ENCODE peak calls at places on chromosomes 4 and X, in seven cellular contexts. L, O, G, Q, S, J and K are unnamed samples. For H3K4me1, the result is how much of the 10 kb centered on the place peaks cover.

GRCh38 chr4:109233585-109233984 is 68.9 kb downstream of the COL25A1 start:
- DNase-seq in L (no peak), O (no peak), G (no peak), Q (no peak), S (no peak), J (no peak), K (no peak)

GRCh38 chrX:108516184-108516583 is 76.5 kb downstream of the COL4A5 start:
- DNase-seq in L (no peak), O (no peak), G (peak), Q (peak), S (no peak), J (no peak), K (no peak)

GRCh38 chr4:113405874-113406722 is 355.4 kb downstream of the CAMK2D start:
- DNase-seq in L (no peak), O (no peak), G (no peak), Q (no peak), S (no peak), J (no peak), K (no peak)

GRCh38 chr4:74967324-74967723 is 34.4 kb downstream of the PARM1 start:
- DNase-seq in L (no peak), O (no peak), G (no peak), Q (peak), S (peak), J (no peak), K (no peak)

GRCh38 chrX:72705814-72706213 is 8.3 kb downstream of the PHKA1 start:
- DNase-seq in L (no peak), O (no peak), G (no peak), Q (no peak), S (no peak), J (no peak), K (no peak)

GRCh38 chrX:17374619-17375360 is at the start of gene NHS:
- DNase-seq in L (peak), O (peak), G (peak), Q (peak), S (peak), J (peak), K (peak)

GRCh38 chr4:81723927-81724587 is 252.3 kb upstream of the RASGEF1B start:
- DNase-seq in L (no peak), O (no peak), G (peak), Q (peak), S (peak), J (peak), K (no peak)

GRCh38 chr4:151532001-151532708 is 123.2 kb downstream of the FHIP1A start:
- DNase-seq in L (no peak), O (no peak), G (no peak), Q (no peak), S (no peak), J (no peak), K (no peak)

GRCh38 chr4:4395849-4396627 is 9.1 kb downstream of the NSG1 start:
- DNase-seq in L (peak), O (peak), G (peak), Q (no peak), S (no peak), J (no peak), K (no peak)

GRCh38 chrX:1598021-1598875 is 6.8 kb downstream of the AKAP17A start:
- DNase-seq in L (no peak), O (peak), G (no peak), Q (no peak), S (no peak), J (no peak), K (no peak)

GRCh38 chr4:54683616-54684346 is 26.0 kb downstream of the KIT start:
- DNase-seq in L (no peak), O (no peak), G (peak), Q (peak), S (peak), J (no peak), K (no peak)

GRCh38 chr4:44447563-44448504 is 775 bp downstream of the KCTD8 start:
- DNase-seq in L (peak), O (peak), G (peak), Q (peak), S (peak), J (peak), K (peak)

GRCh38 chr4:165210566-165210965 is 3.2 kb downstream of the KLHL2 start:
- DNase-seq in L (no peak), O (no peak), G (no peak), Q (no peak), S (no peak), J (no peak), K (no peak)

GRCh38 chr4:154731756-154732155 is 12.0 kb upstream of the LRAT start:
- DNase-seq in L (no peak), O (no peak), G (no peak), Q (peak), S (no peak), J (no peak), K (no peak)

GRCh38 chrX:103776586-103776985 is at the start of gene PLP1:
- DNase-seq in L (no peak), O (no peak), G (no peak), Q (no peak), S (no peak), J (no peak), K (no peak)

GRCh38 chr4:95637047-95637600 is 88.4 kb upstream of the UNC5C start:
- DNase-seq in L (no peak), O (no peak), G (peak), Q (peak), S (peak), J (no peak), K (no peak)

GRCh38 chr4:62709618-62710252 is 1509.6 kb downstream of the ADGRL3 start:
- DNase-seq in L (no peak), O (no peak), G (peak), Q (peak), S (no peak), J (no peak), K (no peak)

GRCh38 chr4:147991543-147992295 is 259.8 kb downstream of the ARHGAP10 start:
- DNase-seq in L (no peak), O (no peak), G (no peak), Q (no peak), S (no peak), J (no peak), K (no peak)

GRCh38 chr4:45580306-45580705 is 543.5 kb downstream of the GABRG1 start:
- DNase-seq in L (no peak), O (no peak), G (peak), Q (no peak), S (no peak), J (no peak), K (no peak)

GRCh38 chrX:130173190-130173895 is 1.6 kb downstream of the RAB33A start:
- DNase-seq in L (no peak), O (no peak), G (peak), Q (no peak), S (peak), J (no peak), K (peak)

GRCh38 chr4:144575181-144575580 is 70.8 kb upstream of the HHIP start:
- DNase-seq in L (no peak), O (no peak), G (no peak), Q (no peak), S (no peak), J (no peak), K (no peak)

GRCh38 chrX:155056877-155057792 is 13.8 kb downstream of the CMC4 start:
- DNase-seq in L (peak), O (peak), G (peak), Q (peak), S (peak), J (peak), K (peak)

GRCh38 chrX:54530358-54530900 is 410 bp downstream of the GNL3L start:
- DNase-seq in L (peak), O (no peak), G (no peak), Q (no peak), S (no peak), J (no peak), K (no peak)

GRCh38 chrX:80578518-80579105 is 158.4 kb downstream of the TENT5D start:
- DNase-seq in L (no peak), O (no peak), G (peak), Q (peak), S (no peak), J (no peak), K (no peak)

GRCh38 chr4:115159141-115159540 is 45.7 kb upstream of the NDST4 start:
- DNase-seq in L (no peak), O (no peak), G (peak), Q (no peak), S (no peak), J (no peak), K (no peak)

GRCh38 chrX:110442631-110443030 is 84.0 kb downstream of the RTL9 start:
- DNase-seq in L (no peak), O (no peak), G (peak), Q (peak), S (peak), J (no peak), K (no peak)

GRCh38 chr4:155954118-155954503 is 445 bp upstream of the CTSO start:
- DNase-seq in L (peak), O (peak), G (peak), Q (no peak), S (peak), J (no peak), K (no peak)

GRCh38 chrX:134599173-134599914 is 58.9 kb downstream of the PLAC1 start:
- DNase-seq in L (no peak), O (no peak), G (peak), Q (no peak), S (no peak), J (no peak), K (no peak)

GRCh38 chr4:86498560-86499166 is 95.5 kb upstream of the PTPN13 start:
- DNase-seq in L (no peak), O (no peak), G (peak), Q (peak), S (peak), J (no peak), K (no peak)

GRCh38 chrX:133380882-133381619 is 34.2 kb downstream of the GPC4 start:
- DNase-seq in L (no peak), O (no peak), G (no peak), Q (no peak), S (no peak), J (no peak), K (no peak)

GRCh38 chr4:163523791-163524365 is 29.4 kb downstream of the TMA16 start:
- DNase-seq in L (no peak), O (no peak), G (no peak), Q (no peak), S (no peak), J (no peak), K (no peak)

GRCh38 chr4:173379929-173380328 is 9.2 kb downstream of the SAP30 start:
- DNase-seq in L (no peak), O (no peak), G (no peak), Q (no peak), S (no peak), J (no peak), K (no peak)

GRCh38 chr4:10108818-10109783 is 7.5 kb downstream of the WDR1 start:
- DNase-seq in L (peak), O (no peak), G (no peak), Q (peak), S (no peak), J (no peak), K (no peak)

GRCh38 chrX:110042521-110042920 is 39.6 kb downstream of the TMEM164 start:
- DNase-seq in L (no peak), O (no peak), G (peak), Q (peak), S (no peak), J (no peak), K (no peak)

GRCh38 chrX:121013897-121014455 is 28.4 kb upstream of the CT47A1 start:
- DNase-seq in L (no peak), O (no peak), G (no peak), Q (no peak), S (no peak), J (no peak), K (no peak)

GRCh38 chr4:27007507-27007906 is 146.9 kb downstream of the STIM2 start:
- DNase-seq in L (no peak), O (no peak), G (peak), Q (no peak), S (no peak), J (no peak), K (no peak)
- H3K4me1 ChIP-seq in L (under half), O (under half), G (under half), Q (under half), S (under half), J (under half), K (under half)

DNA sequence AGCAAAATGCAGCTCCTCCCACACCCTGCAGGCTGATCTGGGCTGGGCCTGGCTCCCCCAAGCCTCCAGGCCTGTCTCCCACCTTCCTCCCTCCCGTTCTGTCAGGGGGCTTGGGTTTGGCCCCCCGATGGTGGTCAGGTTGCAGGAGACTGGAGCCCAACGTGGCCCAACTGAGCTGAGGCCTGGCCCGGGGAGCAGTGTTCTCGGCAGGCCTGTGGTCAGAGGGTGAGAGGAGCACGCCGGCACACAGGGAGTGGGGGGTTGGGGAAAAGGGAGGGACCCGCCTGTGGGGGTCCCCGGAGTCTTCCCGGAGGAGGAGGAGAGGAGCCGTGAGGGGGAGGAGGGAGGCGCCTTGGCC is 43.2 kb upstream of the NKX1-1 start:
- DNase-seq in L (no peak), O (peak), G (no peak), Q (no peak), S (no peak), J (no peak), K (no peak)
- H3K4me1 ChIP-seq in L (under half), O (under half), G (under half), Q (under half), S (under half), J (under half), K (under half)

GRCh38 chr4:100982345-100982744 is 365.0 kb downstream of the PPP3CA start:
- DNase-seq in L (no peak), O (no peak), G (no peak), Q (peak), S (no peak), J (no peak), K (no peak)
- H3K4me1 ChIP-seq in L (under half), O (under half), G (under half), Q (under half), S (under half), J (under half), K (under half)

DNA sequence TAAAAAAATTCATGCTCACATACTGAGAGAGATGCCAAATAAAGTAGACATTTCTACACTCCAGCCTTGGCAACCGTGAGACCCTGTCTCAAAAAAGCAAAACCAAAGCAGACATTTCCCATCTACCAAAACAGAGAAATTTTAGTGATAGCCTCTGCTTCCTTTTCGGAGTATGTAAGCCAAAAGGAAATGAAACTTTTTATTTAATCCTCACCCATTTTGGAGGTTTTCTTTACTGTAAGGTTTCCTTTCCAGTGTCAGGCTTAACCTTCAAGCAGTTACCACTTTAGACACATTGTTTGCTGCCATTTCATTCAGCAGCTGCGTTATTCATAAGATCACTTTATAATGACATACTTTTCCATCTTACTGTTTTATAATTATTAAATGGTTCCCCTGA is 15.9 kb downstream of the ADD1 start:
- DNase-seq in L (no peak), O (no peak), G (no peak), Q (no peak), S (no peak), J (no peak), K (no peak)
- H3K4me1 ChIP-seq in L (under half), O (half or more), G (under half), Q (under half), S (half or more), J (under half), K (half or more)

GRCh38 chr4:119731778-119732177 is 103.2 kb upstream of the PDE5A start:
- DNase-seq in L (no peak), O (no peak), G (no peak), Q (no peak), S (no peak), J (no peak), K (no peak)
- H3K4me1 ChIP-seq in L (under half), O (under half), G (under half), Q (under half), S (under half), J (under half), K (under half)

DNA sequence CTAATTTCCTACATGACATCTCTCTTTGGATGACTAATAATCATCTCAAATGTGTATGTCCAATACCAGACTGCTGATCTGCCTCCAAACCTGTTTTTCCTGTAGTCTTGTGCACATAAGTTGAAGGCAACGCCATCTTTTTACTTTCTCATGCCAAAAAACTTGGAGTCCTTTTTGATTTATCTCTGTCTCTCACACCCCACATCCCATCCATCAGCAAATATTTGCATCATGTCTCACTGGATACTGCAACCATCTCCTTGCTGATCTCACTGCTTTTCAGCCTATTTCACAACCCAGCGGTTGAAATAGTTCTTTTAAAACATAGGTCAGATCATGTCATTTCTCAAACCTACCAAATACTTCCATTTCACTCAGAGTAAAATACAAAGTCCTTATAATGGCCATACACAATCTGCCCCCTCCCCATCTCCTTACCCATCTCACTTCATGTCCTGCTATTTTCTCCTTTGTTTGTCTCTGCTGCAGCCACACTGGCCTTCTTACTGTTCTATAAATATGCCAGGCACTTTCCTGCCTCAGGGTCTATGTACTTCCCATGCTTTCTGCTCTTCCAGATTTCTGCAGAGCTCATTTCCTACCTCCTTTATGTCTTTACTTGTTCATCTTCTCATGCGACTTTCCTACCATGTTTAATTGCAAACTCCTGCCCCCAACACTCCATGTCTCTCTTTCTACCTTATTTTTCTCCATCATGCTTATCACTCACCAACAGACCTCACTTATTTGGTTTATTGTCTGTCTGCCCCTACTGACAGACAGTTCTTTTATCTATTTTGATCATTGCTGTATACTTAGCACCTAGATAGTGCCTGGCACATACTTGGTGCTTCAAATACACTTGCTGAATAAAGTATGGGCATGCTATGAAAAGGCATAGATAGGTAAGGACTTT is 98.8 kb downstream of the ANXA3 start:
- DNase-seq in L (no peak), O (no peak), G (peak), Q (peak), S (no peak), J (no peak), K (no peak)
- H3K4me1 ChIP-seq in L (under half), O (half or more), G (under half), Q (under half), S (under half), J (under half), K (half or more)

DNA sequence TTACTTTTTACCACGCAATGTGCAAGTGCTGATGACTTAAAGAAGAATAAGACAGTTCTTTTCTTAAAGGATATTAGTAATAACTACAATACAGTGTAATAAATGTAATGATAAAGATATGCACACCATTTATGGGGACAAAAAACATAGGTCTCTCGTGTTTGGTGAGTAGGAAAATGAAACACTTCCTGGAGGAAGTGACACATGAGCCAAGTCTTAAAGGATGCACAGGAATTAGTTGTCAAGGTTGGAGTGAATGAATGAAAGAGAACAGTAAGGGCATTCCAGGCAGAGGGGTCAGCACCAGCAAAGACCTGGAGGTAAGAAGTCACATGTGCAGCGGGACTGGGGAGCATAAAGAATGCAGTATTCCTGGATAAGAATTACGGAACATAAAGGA is 112.7 kb downstream of the SH3RF1 start:
- DNase-seq in L (no peak), O (no peak), G (no peak), Q (no peak), S (no peak), J (no peak), K (no peak)
- H3K4me1 ChIP-seq in L (under half), O (under half), G (under half), Q (under half), S (under half), J (under half), K (under half)

GRCh38 chr4:84496356-84497219 is 2.5 kb downstream of the NKX6-1 start:
- DNase-seq in L (no peak), O (no peak), G (no peak), Q (no peak), S (peak), J (no peak), K (no peak)

GRCh38 chr4:84492737-84493091 is 6.4 kb downstream of the NKX6-1 start:
- DNase-seq in L (no peak), O (no peak), G (no peak), Q (no peak), S (no peak), J (no peak), K (no peak)

GRCh38 chr4:84493092-84493850 is 5.8 kb downstream of the NKX6-1 start:
- DNase-seq in L (no peak), O (no peak), G (peak), Q (no peak), S (peak), J (no peak), K (no peak)

GRCh38 chr4:84495448-84496221 is 3.5 kb downstream of the NKX6-1 start:
- DNase-seq in L (no peak), O (no peak), G (no peak), Q (no peak), S (peak), J (no peak), K (no peak)

DNA sequence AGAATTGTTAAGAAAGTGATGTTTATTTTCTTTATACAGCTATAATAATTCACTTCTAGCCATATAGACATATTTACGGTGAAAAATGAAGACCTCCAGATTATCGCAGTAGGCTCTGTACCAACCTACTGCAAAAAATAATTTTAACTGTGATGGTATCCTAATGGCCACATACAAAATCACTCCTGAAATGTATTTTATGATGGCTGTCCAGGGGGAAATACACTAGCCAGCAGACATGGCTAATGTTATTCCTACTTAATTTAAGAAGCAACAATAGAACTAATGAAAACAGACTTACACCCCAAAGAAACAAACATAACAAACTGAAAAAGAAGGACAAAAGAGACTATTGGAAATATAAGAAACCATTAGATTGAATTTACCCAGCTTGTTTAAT is 4.6 kb downstream of the NKX6-1 start:
- DNase-seq in L (no peak), O (no peak), G (no peak), Q (no peak), S (no peak), J (no peak), K (no peak)
- H3K4me1 ChIP-seq in L (under half), O (under half), G (under half), Q (under half), S (under half), J (under half), K (under half)